ENCODE peak calls at places on chromosomes 13 and 19, in five cellular contexts. W is WTC11, K is T-helper 9 cell, Z is neural crest cell, X is foreskin fibroblast. Q is an unnamed sample.

GRCh38 chr19:19224852-19225494 is 13.2 kb downstream of the NCAN start:
- DNase-seq in X (peak), W (peak), Z (peak), K (peak), Q (peak)

GRCh38 chr13:91346848-91347211 is 657 bp upstream of the MIR17HG start:
- DNase-seq in W (peak), K (peak), Z (no peak), X (peak), Q (peak)

GRCh38 chr13:26880741-26881140 is 120.2 kb upstream of the GPR12 start:
- DNase-seq in W (no peak), Z (no peak), X (no peak), K (no peak), Q (no peak)

GRCh38 chr13:73351730-73352129 is 292.9 kb downstream of the KLF5 start:
- DNase-seq in X (no peak), W (no peak), K (no peak), Z (no peak), Q (no peak)

GRCh38 chr19:51131780-51132680 is 7.3 kb downstream of the SIGLEC9 start:
- DNase-seq in W (no peak), K (no peak), Z (no peak), X (peak), Q (no peak)

GRCh38 chr19:5563008-5563431 is 4.7 kb downstream of the TINCR start:
- DNase-seq in W (peak), X (no peak), K (no peak), Z (no peak), Q (no peak)

GRCh38 chr19:44113784-44114390 is 688 bp downstream of the ZNF225 start:
- DNase-seq in K (no peak), Z (no peak), X (no peak), W (no peak), Q (no peak)

GRCh38 chr19:53086949-53087348 is 16.3 kb downstream of the ZNF160 start:
- DNase-seq in W (no peak), Z (no peak), K (no peak), X (peak), Q (no peak)